ENCODE peak calls at places on chromosomes 6 and 20, in six cellular contexts. One of them, this sample, is unnamed.

GRCh38 chr6:140960566-140960965 is 1172.2 kb upstream of the GJE1 start:
- DNase-seq in NCI-H187 treated with DMSO at 0.1 percent for 48 hours: no peak
- DNase-seq in HT-29: no peak
- DNase-seq in dorsolateral prefrontal cortex: no peak
- DNase-seq in NCI-H748 treated with DMSO at 0.1 percent for 48 hours: no peak
- DNase-seq in mesothelial cell of epicardium: no peak
- DNase-seq in this sample: no peak

GRCh38 chr20:9149087-9149486 is 80.2 kb downstream of the PLCB4 start:
- DNase-seq in NCI-H187 treated with DMSO at 0.1 percent for 48 hours: no peak
- DNase-seq in HT-29: no peak
- DNase-seq in dorsolateral prefrontal cortex: no peak
- DNase-seq in NCI-H748 treated with DMSO at 0.1 percent for 48 hours: no peak
- DNase-seq in mesothelial cell of epicardium: no peak
- DNase-seq in this sample: no peak

GRCh38 chr6:50791900-50792508 is 26.7 kb upstream of the TFAP2B start:
- DNase-seq in NCI-H187 treated with DMSO at 0.1 percent for 48 hours: no peak
- DNase-seq in HT-29: peak
- DNase-seq in dorsolateral prefrontal cortex: no peak
- DNase-seq in NCI-H748 treated with DMSO at 0.1 percent for 48 hours: peak
- DNase-seq in mesothelial cell of epicardium: no peak
- DNase-seq in this sample: peak

GRCh38 chr6:41625442-41625841 is 12.8 kb upstream of the MDFI start:
- DNase-seq in NCI-H187 treated with DMSO at 0.1 percent for 48 hours: no peak
- DNase-seq in HT-29: no peak
- DNase-seq in dorsolateral prefrontal cortex: no peak
- DNase-seq in NCI-H748 treated with DMSO at 0.1 percent for 48 hours: no peak
- DNase-seq in mesothelial cell of epicardium: no peak
- DNase-seq in this sample: no peak

GRCh38 chr6:133921249-133921859 is 31.7 kb upstream of the TBPL1 start:
- DNase-seq in NCI-H187 treated with DMSO at 0.1 percent for 48 hours: peak
- DNase-seq in HT-29: peak
- DNase-seq in dorsolateral prefrontal cortex: peak
- DNase-seq in NCI-H748 treated with DMSO at 0.1 percent for 48 hours: peak
- DNase-seq in mesothelial cell of epicardium: peak
- DNase-seq in this sample: peak

GRCh38 chr20:51366155-51366886 is 176.2 kb downstream of the NFATC2 start:
- DNase-seq in NCI-H187 treated with DMSO at 0.1 percent for 48 hours: no peak
- DNase-seq in HT-29: no peak
- DNase-seq in dorsolateral prefrontal cortex: no peak
- DNase-seq in NCI-H748 treated with DMSO at 0.1 percent for 48 hours: no peak
- DNase-seq in mesothelial cell of epicardium: no peak
- DNase-seq in this sample: no peak

GRCh38 chr6:161830866-161831600 is 557.2 kb upstream of the AGPAT4 start:
- DNase-seq in NCI-H187 treated with DMSO at 0.1 percent for 48 hours: no peak
- DNase-seq in HT-29: no peak
- DNase-seq in dorsolateral prefrontal cortex: no peak
- DNase-seq in NCI-H748 treated with DMSO at 0.1 percent for 48 hours: no peak
- DNase-seq in mesothelial cell of epicardium: no peak
- DNase-seq in this sample: no peak

GRCh38 chr20:6588296-6588695 is 179.2 kb upstream of the BMP2 start:
- DNase-seq in NCI-H187 treated with DMSO at 0.1 percent for 48 hours: no peak
- DNase-seq in HT-29: peak
- DNase-seq in dorsolateral prefrontal cortex: no peak
- DNase-seq in NCI-H748 treated with DMSO at 0.1 percent for 48 hours: no peak
- DNase-seq in mesothelial cell of epicardium: peak
- DNase-seq in this sample: no peak

GRCh38 chr6:10791673-10792072 is 44.1 kb downstream of the TMEM14B start:
- DNase-seq in NCI-H187 treated with DMSO at 0.1 percent for 48 hours: no peak
- DNase-seq in HT-29: no peak
- DNase-seq in dorsolateral prefrontal cortex: no peak
- DNase-seq in NCI-H748 treated with DMSO at 0.1 percent for 48 hours: no peak
- DNase-seq in mesothelial cell of epicardium: no peak
- DNase-seq in this sample: no peak

GRCh38 chr20:48875914-48876240 is 45.6 kb upstream of the ARFGEF2 start:
- DNase-seq in NCI-H187 treated with DMSO at 0.1 percent for 48 hours: no peak
- DNase-seq in HT-29: no peak
- DNase-seq in dorsolateral prefrontal cortex: no peak
- DNase-seq in NCI-H748 treated with DMSO at 0.1 percent for 48 hours: no peak
- DNase-seq in mesothelial cell of epicardium: no peak
- DNase-seq in this sample: peak

GRCh38 chr6:41785689-41786450 is 1.6 kb upstream of the TOMM6 start:
- DNase-seq in NCI-H187 treated with DMSO at 0.1 percent for 48 hours: no peak
- DNase-seq in HT-29: no peak
- DNase-seq in dorsolateral prefrontal cortex: peak
- DNase-seq in NCI-H748 treated with DMSO at 0.1 percent for 48 hours: no peak
- DNase-seq in mesothelial cell of epicardium: no peak
- DNase-seq in this sample: no peak

GRCh38 chr20:45341939-45342862 is 6.0 kb downstream of the SDC4 start:
- DNase-seq in NCI-H187 treated with DMSO at 0.1 percent for 48 hours: no peak
- DNase-seq in HT-29: peak
- DNase-seq in dorsolateral prefrontal cortex: peak
- DNase-seq in NCI-H748 treated with DMSO at 0.1 percent for 48 hours: no peak
- DNase-seq in mesothelial cell of epicardium: no peak
- DNase-seq in this sample: no peak

GRCh38 chr20:4512891-4513550 is 208.7 kb upstream of the PRND start:
- DNase-seq in NCI-H187 treated with DMSO at 0.1 percent for 48 hours: no peak
- DNase-seq in HT-29: peak
- DNase-seq in dorsolateral prefrontal cortex: no peak
- DNase-seq in NCI-H748 treated with DMSO at 0.1 percent for 48 hours: no peak
- DNase-seq in mesothelial cell of epicardium: no peak
- DNase-seq in this sample: no peak

GRCh38 chr6:90120327-90120726 is 176.3 kb downstream of the BACH2 start:
- DNase-seq in NCI-H187 treated with DMSO at 0.1 percent for 48 hours: no peak
- DNase-seq in HT-29: no peak
- DNase-seq in dorsolateral prefrontal cortex: no peak
- DNase-seq in NCI-H748 treated with DMSO at 0.1 percent for 48 hours: no peak
- DNase-seq in mesothelial cell of epicardium: no peak
- DNase-seq in this sample: no peak

GRCh38 chr20:64136004-64136710 is 28.1 kb upstream of the MYT1 start:
- DNase-seq in NCI-H187 treated with DMSO at 0.1 percent for 48 hours: no peak
- DNase-seq in HT-29: no peak
- DNase-seq in dorsolateral prefrontal cortex: no peak
- DNase-seq in NCI-H748 treated with DMSO at 0.1 percent for 48 hours: no peak
- DNase-seq in mesothelial cell of epicardium: no peak
- DNase-seq in this sample: no peak

GRCh38 chr6:131413191-131413830 is 159.7 kb upstream of the ARG1 start:
- DNase-seq in NCI-H187 treated with DMSO at 0.1 percent for 48 hours: no peak
- DNase-seq in HT-29: no peak
- DNase-seq in dorsolateral prefrontal cortex: no peak
- DNase-seq in NCI-H748 treated with DMSO at 0.1 percent for 48 hours: no peak
- DNase-seq in mesothelial cell of epicardium: no peak
- DNase-seq in this sample: no peak

GRCh38 chr6:89793586-89793985 is 26.0 kb downstream of the MDN1 start:
- DNase-seq in NCI-H187 treated with DMSO at 0.1 percent for 48 hours: no peak
- DNase-seq in HT-29: no peak
- DNase-seq in dorsolateral prefrontal cortex: no peak
- DNase-seq in NCI-H748 treated with DMSO at 0.1 percent for 48 hours: no peak
- DNase-seq in mesothelial cell of epicardium: no peak
- DNase-seq in this sample: no peak

GRCh38 chr20:23967616-23967979 is 21.0 kb downstream of the GGTLC1 start:
- DNase-seq in NCI-H187 treated with DMSO at 0.1 percent for 48 hours: no peak
- DNase-seq in HT-29: no peak
- DNase-seq in dorsolateral prefrontal cortex: no peak
- DNase-seq in NCI-H748 treated with DMSO at 0.1 percent for 48 hours: no peak
- DNase-seq in mesothelial cell of epicardium: no peak
- DNase-seq in this sample: no peak

GRCh38 chr6:128388380-128388779 is 132.0 kb downstream of the PTPRK start:
- DNase-seq in NCI-H187 treated with DMSO at 0.1 percent for 48 hours: no peak
- DNase-seq in HT-29: no peak
- DNase-seq in dorsolateral prefrontal cortex: no peak
- DNase-seq in NCI-H748 treated with DMSO at 0.1 percent for 48 hours: no peak
- DNase-seq in mesothelial cell of epicardium: no peak
- DNase-seq in this sample: no peak

GRCh38 chr6:1482381-1483166 is 93.2 kb downstream of the FOXF2 start:
- DNase-seq in NCI-H187 treated with DMSO at 0.1 percent for 48 hours: no peak
- DNase-seq in HT-29: no peak
- DNase-seq in dorsolateral prefrontal cortex: no peak
- DNase-seq in NCI-H748 treated with DMSO at 0.1 percent for 48 hours: no peak
- DNase-seq in mesothelial cell of epicardium: no peak
- DNase-seq in this sample: no peak

GRCh38 chr6:88124925-88125557 is 41.1 kb downstream of the CNR1 start:
- DNase-seq in NCI-H187 treated with DMSO at 0.1 percent for 48 hours: no peak
- DNase-seq in HT-29: no peak
- DNase-seq in dorsolateral prefrontal cortex: no peak
- DNase-seq in NCI-H748 treated with DMSO at 0.1 percent for 48 hours: no peak
- DNase-seq in mesothelial cell of epicardium: no peak
- DNase-seq in this sample: no peak

GRCh38 chr6:43455034-43455747 is at the start of gene DLK2:
- DNase-seq in NCI-H187 treated with DMSO at 0.1 percent for 48 hours: no peak
- DNase-seq in HT-29: no peak
- DNase-seq in dorsolateral prefrontal cortex: peak
- DNase-seq in NCI-H748 treated with DMSO at 0.1 percent for 48 hours: no peak
- DNase-seq in mesothelial cell of epicardium: no peak
- DNase-seq in this sample: no peak

GRCh38 chr6:109187399-109188114 is 92.2 kb downstream of the CEP57L1 start:
- DNase-seq in NCI-H187 treated with DMSO at 0.1 percent for 48 hours: peak
- DNase-seq in HT-29: peak
- DNase-seq in dorsolateral prefrontal cortex: peak
- DNase-seq in NCI-H748 treated with DMSO at 0.1 percent for 48 hours: peak
- DNase-seq in mesothelial cell of epicardium: no peak
- DNase-seq in this sample: peak

GRCh38 chr20:20552076-20552475 is 160.4 kb downstream of the RALGAPA2 start:
- DNase-seq in NCI-H187 treated with DMSO at 0.1 percent for 48 hours: no peak
- DNase-seq in HT-29: no peak
- DNase-seq in dorsolateral prefrontal cortex: peak
- DNase-seq in NCI-H748 treated with DMSO at 0.1 percent for 48 hours: peak
- DNase-seq in mesothelial cell of epicardium: no peak
- DNase-seq in this sample: no peak

GRCh38 chr20:63014710-63015109 is 7.9 kb upstream of the BHLHE23 start:
- DNase-seq in NCI-H187 treated with DMSO at 0.1 percent for 48 hours: no peak
- DNase-seq in HT-29: no peak
- DNase-seq in dorsolateral prefrontal cortex: no peak
- DNase-seq in NCI-H748 treated with DMSO at 0.1 percent for 48 hours: no peak
- DNase-seq in mesothelial cell of epicardium: no peak
- DNase-seq in this sample: no peak

GRCh38 chr20:1094706-1095220 is 23.6 kb upstream of the PSMF1 start:
- DNase-seq in NCI-H187 treated with DMSO at 0.1 percent for 48 hours: no peak
- DNase-seq in HT-29: no peak
- DNase-seq in dorsolateral prefrontal cortex: no peak
- DNase-seq in NCI-H748 treated with DMSO at 0.1 percent for 48 hours: no peak
- DNase-seq in mesothelial cell of epicardium: no peak
- DNase-seq in this sample: no peak

GRCh38 chr6:25450469-25451198 is 171.5 kb downstream of the CARMIL1 start:
- DNase-seq in NCI-H187 treated with DMSO at 0.1 percent for 48 hours: no peak
- DNase-seq in HT-29: no peak
- DNase-seq in dorsolateral prefrontal cortex: no peak
- DNase-seq in NCI-H748 treated with DMSO at 0.1 percent for 48 hours: no peak
- DNase-seq in mesothelial cell of epicardium: no peak
- DNase-seq in this sample: no peak

GRCh38 chr6:154427425-154427824 is 70.8 kb upstream of the IPCEF1 start:
- DNase-seq in NCI-H187 treated with DMSO at 0.1 percent for 48 hours: no peak
- DNase-seq in HT-29: no peak
- DNase-seq in dorsolateral prefrontal cortex: no peak
- DNase-seq in NCI-H748 treated with DMSO at 0.1 percent for 48 hours: no peak
- DNase-seq in mesothelial cell of epicardium: no peak
- DNase-seq in this sample: no peak

GRCh38 chr6:135419162-135419561 is 78.4 kb downstream of the AHI1 start:
- DNase-seq in NCI-H187 treated with DMSO at 0.1 percent for 48 hours: no peak
- DNase-seq in HT-29: no peak
- DNase-seq in dorsolateral prefrontal cortex: no peak
- DNase-seq in NCI-H748 treated with DMSO at 0.1 percent for 48 hours: no peak
- DNase-seq in mesothelial cell of epicardium: no peak
- DNase-seq in this sample: no peak

GRCh38 chr20:9408422-9409300 is 105.7 kb upstream of the LAMP5 start:
- DNase-seq in NCI-H187 treated with DMSO at 0.1 percent for 48 hours: no peak
- DNase-seq in HT-29: no peak
- DNase-seq in dorsolateral prefrontal cortex: peak
- DNase-seq in NCI-H748 treated with DMSO at 0.1 percent for 48 hours: no peak
- DNase-seq in mesothelial cell of epicardium: no peak
- DNase-seq in this sample: no peak

GRCh38 chr20:47620808-47621805 is 119.4 kb downstream of the NCOA3 start:
- DNase-seq in NCI-H187 treated with DMSO at 0.1 percent for 48 hours: peak
- DNase-seq in HT-29: peak
- DNase-seq in dorsolateral prefrontal cortex: no peak
- DNase-seq in NCI-H748 treated with DMSO at 0.1 percent for 48 hours: no peak
- DNase-seq in mesothelial cell of epicardium: no peak
- DNase-seq in this sample: peak

GRCh38 chr6:9316831-9317230 is 881.5 kb upstream of the SLC35B3 start:
- DNase-seq in NCI-H187 treated with DMSO at 0.1 percent for 48 hours: no peak
- DNase-seq in HT-29: no peak
- DNase-seq in dorsolateral prefrontal cortex: no peak
- DNase-seq in NCI-H748 treated with DMSO at 0.1 percent for 48 hours: no peak
- DNase-seq in mesothelial cell of epicardium: no peak
- DNase-seq in this sample: no peak

GRCh38 chr6:94272327-94272726 is 853.0 kb upstream of the EPHA7 start:
- DNase-seq in NCI-H187 treated with DMSO at 0.1 percent for 48 hours: no peak
- DNase-seq in HT-29: no peak
- DNase-seq in dorsolateral prefrontal cortex: no peak
- DNase-seq in NCI-H748 treated with DMSO at 0.1 percent for 48 hours: no peak
- DNase-seq in mesothelial cell of epicardium: no peak
- DNase-seq in this sample: no peak

GRCh38 chr6:152368761-152369624 is 268.2 kb downstream of the SYNE1 start:
- DNase-seq in NCI-H187 treated with DMSO at 0.1 percent for 48 hours: no peak
- DNase-seq in HT-29: no peak
- DNase-seq in dorsolateral prefrontal cortex: peak
- DNase-seq in NCI-H748 treated with DMSO at 0.1 percent for 48 hours: no peak
- DNase-seq in mesothelial cell of epicardium: no peak
- DNase-seq in this sample: no peak

GRCh38 chr6:161198781-161199505 is 74.9 kb downstream of the AGPAT4 start:
- DNase-seq in NCI-H187 treated with DMSO at 0.1 percent for 48 hours: no peak
- DNase-seq in HT-29: no peak
- DNase-seq in dorsolateral prefrontal cortex: no peak
- DNase-seq in NCI-H748 treated with DMSO at 0.1 percent for 48 hours: no peak
- DNase-seq in mesothelial cell of epicardium: no peak
- DNase-seq in this sample: no peak

GRCh38 chr6:170083236-170084051 is 207.4 kb downstream of the DLL1 start:
- DNase-seq in NCI-H187 treated with DMSO at 0.1 percent for 48 hours: no peak
- DNase-seq in HT-29: no peak
- DNase-seq in dorsolateral prefrontal cortex: no peak
- DNase-seq in NCI-H748 treated with DMSO at 0.1 percent for 48 hours: no peak
- DNase-seq in mesothelial cell of epicardium: peak
- DNase-seq in this sample: no peak

GRCh38 chr6:7200598-7201443 is 93.1 kb downstream of the RREB1 start:
- DNase-seq in NCI-H187 treated with DMSO at 0.1 percent for 48 hours: no peak
- DNase-seq in HT-29: peak
- DNase-seq in dorsolateral prefrontal cortex: no peak
- DNase-seq in NCI-H748 treated with DMSO at 0.1 percent for 48 hours: peak
- DNase-seq in mesothelial cell of epicardium: no peak
- DNase-seq in this sample: no peak

GRCh38 chr6:74946961-74947360 is 258.9 kb downstream of the COL12A1 start:
- DNase-seq in NCI-H187 treated with DMSO at 0.1 percent for 48 hours: no peak
- DNase-seq in HT-29: no peak
- DNase-seq in dorsolateral prefrontal cortex: no peak
- DNase-seq in NCI-H748 treated with DMSO at 0.1 percent for 48 hours: no peak
- DNase-seq in mesothelial cell of epicardium: no peak
- DNase-seq in this sample: no peak

GRCh38 chr6:15330174-15330934 is 84.5 kb downstream of the JARID2 start:
- DNase-seq in NCI-H187 treated with DMSO at 0.1 percent for 48 hours: no peak
- DNase-seq in HT-29: no peak
- DNase-seq in dorsolateral prefrontal cortex: no peak
- DNase-seq in NCI-H748 treated with DMSO at 0.1 percent for 48 hours: no peak
- DNase-seq in mesothelial cell of epicardium: no peak
- DNase-seq in this sample: peak